ENCODE peak calls at places on chromosomes 2 and 18, in seven cellular contexts. T, U, P, J, W, R and B are unnamed samples.

GRCh38 chr2:20179179-20179754 is 45.7 kb downstream of the SDC1 start:
- DNase-seq in T (no peak), U (no peak), P (no peak), J (no peak), W (no peak), R (no peak), B (no peak)

GRCh38 chr2:159290289-159290907 is 3.9 kb upstream of the WDSUB1 start:
- DNase-seq in T (peak; percentile 51), U (peak; percentile 94), P (no peak), J (peak; percentile 63), W (no peak), R (peak; percentile 19), B (peak; percentile 72)

GRCh38 chr2:66803651-66804050 is 368.7 kb downstream of the MEIS1 start:
- DNase-seq in T (no peak), U (peak; percentile 86), P (no peak), J (no peak), W (no peak), R (no peak), B (peak; percentile 36)

GRCh38 chr2:157476915-157477709 is 33.2 kb upstream of the CYTIP start:
- DNase-seq in T (no peak), U (peak; percentile 8), P (no peak), J (no peak), W (no peak), R (no peak), B (no peak)

GRCh38 chr2:64024259-64024949 is 5.2 kb upstream of the VPS54 start:
- DNase-seq in T (no peak), U (no peak), P (no peak), J (peak; percentile 19), W (no peak), R (no peak), B (no peak)

GRCh38 chr2:11077411-11077810 is 77.9 kb upstream of the SLC66A3 start:
- DNase-seq in T (no peak), U (no peak), P (no peak), J (no peak), W (no peak), R (no peak), B (no peak)

GRCh38 chr18:52288403-52289004 is 51.5 kb upstream of the DCC start:
- DNase-seq in T (no peak), U (no peak), P (no peak), J (peak; percentile 53), W (no peak), R (no peak), B (no peak)

GRCh38 chr2:46183426-46183825 is 113.8 kb upstream of the EPAS1 start:
- DNase-seq in T (no peak), U (no peak), P (no peak), J (no peak), W (no peak), R (no peak), B (no peak)

GRCh38 chr2:9089831-9090230 is 86.3 kb upstream of the MBOAT2 start:
- DNase-seq in T (no peak), U (no peak), P (no peak), J (no peak), W (no peak), R (no peak), B (no peak)

GRCh38 chr2:205680067-205680466 is 2.2 kb upstream of the NRP2 start:
- DNase-seq in T (peak; percentile 16), U (peak; percentile 92), P (peak; percentile 51), J (peak; percentile 87), W (no peak), R (peak; percentile 30), B (peak; percentile 78)
- H3K27ac ChIP-seq in T (no peak overlapping the region), U (no peak overlapping the region), P (peak overlapping the region; percentile 98), J (peak overlapping the region; percentile 79), W (no peak overlapping the region), R (no peak overlapping the region), B (no peak overlapping the region)

GRCh38 chr2:98936133-98936916 is at the start of gene CRACDL:
- DNase-seq in T (no peak), U (no peak), P (no peak), J (peak; percentile 59), W (no peak), R (no peak), B (no peak)
- H3K4me3 ChIP-seq in T (peak within 1 kb of the TSS; percentile 30), U (no peak within 1 kb of the TSS), P (peak within 1 kb of the TSS; percentile 13), J (peak within 1 kb of the TSS; percentile 33), W (peak within 1 kb of the TSS; percentile 65), R (no peak within 1 kb of the TSS), B (peak within 1 kb of the TSS; percentile 17)

GRCh38 chr2:101971836-101972235 is 19.9 kb upstream of the IL1R2 start:
- DNase-seq in T (no peak), U (no peak), P (no peak), J (no peak), W (no peak), R (no peak), B (no peak)

GRCh38 chr2:101969723-101970122 is 22.0 kb upstream of the IL1R2 start:
- DNase-seq in T (no peak), U (no peak), P (no peak), J (no peak), W (no peak), R (no peak), B (no peak)

GRCh38 chr2:101967826-101968498 is 23.8 kb upstream of the IL1R2 start:
- DNase-seq in T (no peak), U (no peak), P (peak; percentile 39), J (no peak), W (no peak), R (no peak), B (no peak)

GRCh38 chr2:101972621-101973434 is 18.9 kb upstream of the IL1R2 start:
- DNase-seq in T (no peak), U (peak; percentile 76), P (no peak), J (no peak), W (peak; percentile 34), R (no peak), B (peak; percentile 33)

DNA sequence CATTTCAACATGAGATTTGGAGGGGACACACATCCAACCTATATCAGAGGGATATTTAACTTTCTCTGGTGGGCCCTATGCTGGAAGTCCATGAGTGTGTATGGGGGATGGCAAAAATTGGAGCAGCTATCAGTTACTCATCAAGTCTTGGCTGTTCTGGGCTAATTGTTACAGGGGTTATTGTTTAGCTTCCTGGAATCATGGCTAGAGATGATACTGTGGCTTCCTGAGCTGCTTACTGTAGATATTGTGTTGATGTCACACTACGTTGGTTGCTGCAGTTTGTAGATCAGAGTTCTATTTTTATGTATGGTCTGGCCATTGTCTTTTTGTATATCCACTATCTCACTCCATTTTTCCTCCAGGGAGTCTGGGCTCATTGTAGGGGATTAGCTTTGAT is 20.9 kb upstream of the IL1R2 start:
- DNase-seq in T (no peak), U (no peak), P (no peak), J (no peak), W (no peak), R (no peak), B (no peak)
- H3K9me3 ChIP-seq in T (no peaks in the 10 kb centered on the region), U (peaks cover 2% of the 10 kb centered on the region), P (no peaks in the 10 kb centered on the region), J (no peaks in the 10 kb centered on the region), W (no peaks in the 10 kb centered on the region), R (no peaks in the 10 kb centered on the region), B (peaks cover 7% of the 10 kb centered on the region)

GRCh38 chr2:177689623-177690022 is 297.1 kb downstream of the AGPS start:
- DNase-seq in T (no peak), U (no peak), P (no peak), J (no peak), W (no peak), R (no peak), B (no peak)
- H3K27ac ChIP-seq in T (no peak overlapping the region), U (no peak overlapping the region), P (no peak overlapping the region), J (no peak overlapping the region), W (no peak overlapping the region), R (no peak overlapping the region), B (no peak overlapping the region)

GRCh38 chr2:142714600-142714999 is 162.9 kb upstream of the KYNU start:
- DNase-seq in T (no peak), U (no peak), P (no peak), J (no peak), W (no peak), R (no peak), B (no peak)
- H3K4me3 ChIP-seq in T (no peak overlapping the region), U (no peak overlapping the region), P (no peak overlapping the region), J (no peak overlapping the region), W (no peak overlapping the region), R (no peak overlapping the region), B (no peak overlapping the region)

GRCh38 chr2:228705331-228705730 is 523.8 kb upstream of the SPHKAP start:
- DNase-seq in T (no peak), U (no peak), P (no peak), J (no peak), W (no peak), R (no peak), B (no peak)

GRCh38 chr2:228707846-228708245 is 526.4 kb upstream of the SPHKAP start:
- DNase-seq in T (no peak), U (no peak), P (no peak), J (no peak), W (no peak), R (no peak), B (no peak)

DNA sequence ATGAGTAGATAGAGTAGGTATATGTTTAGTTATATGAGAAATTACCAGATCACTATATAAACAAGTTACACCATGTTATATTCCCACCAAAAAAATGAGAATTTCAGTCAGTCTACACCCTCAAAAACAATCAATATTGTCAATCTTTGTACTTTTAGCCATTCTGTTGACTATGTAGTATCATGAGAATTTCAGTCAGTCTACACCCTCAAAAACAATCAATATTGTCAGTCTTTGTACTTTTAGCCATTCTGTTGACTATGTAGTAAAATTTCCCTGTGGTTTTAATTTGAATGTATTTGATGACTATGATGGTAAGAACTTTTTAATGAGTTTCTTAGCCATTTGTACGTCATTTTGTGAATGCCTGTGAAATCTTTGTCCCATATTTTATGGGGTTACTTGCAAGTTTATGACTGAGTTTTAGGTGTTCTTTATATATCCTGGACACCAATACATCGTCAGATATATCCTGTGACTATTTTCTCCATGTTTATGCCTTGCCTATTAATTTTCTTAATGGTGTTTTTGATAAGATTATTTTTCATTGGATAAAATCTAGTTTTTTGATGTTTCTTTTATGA is 528.4 kb upstream of the SPHKAP start:
- DNase-seq in T (no peak), U (no peak), P (no peak), J (no peak), W (no peak), R (no peak), B (no peak)
- H3K9me3 ChIP-seq in T (no peaks in the 10 kb centered on the region), U (no peaks in the 10 kb centered on the region), P (no peaks in the 10 kb centered on the region), J (no peaks in the 10 kb centered on the region), W (no peaks in the 10 kb centered on the region), R (no peaks in the 10 kb centered on the region), B (no peaks in the 10 kb centered on the region)

DNA sequence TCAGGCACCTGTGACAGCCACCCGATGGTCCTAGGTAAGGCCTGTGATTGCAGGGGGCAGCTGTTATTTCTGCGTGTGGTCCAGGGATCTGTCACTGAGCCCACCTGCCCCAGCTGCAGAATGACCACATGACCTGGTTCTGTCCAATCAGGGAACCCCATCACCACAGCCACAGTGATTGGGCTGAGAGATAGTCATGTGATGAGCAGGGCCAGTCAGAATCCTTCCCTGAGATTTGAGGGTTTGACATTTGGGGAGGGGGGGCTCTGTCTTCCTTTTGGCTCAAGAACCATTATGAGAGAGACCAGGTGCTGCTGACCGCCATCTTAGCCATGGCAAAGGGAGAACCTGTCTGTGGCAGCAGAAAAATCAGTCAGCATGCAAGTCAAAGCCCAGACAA is 147.2 kb downstream of the SMAD7 start:
- DNase-seq in T (no peak), U (no peak), P (no peak), J (no peak), W (no peak), R (no peak), B (no peak)
- H3K27ac ChIP-seq in T (no peak overlapping the region), U (no peak overlapping the region), P (no peak overlapping the region), J (peak overlapping the region; percentile 89), W (peak overlapping the region; percentile 71), R (no peak overlapping the region), B (no peak overlapping the region)

GRCh38 chr2:146934921-146935320 is 909.9 kb upstream of the ACVR2A start:
- DNase-seq in T (no peak), U (no peak), P (no peak), J (no peak), W (no peak), R (no peak), B (no peak)

GRCh38 chr2:146944601-146945000 is 900.2 kb upstream of the ACVR2A start:
- DNase-seq in T (no peak), U (no peak), P (no peak), J (no peak), W (no peak), R (no peak), B (no peak)

GRCh38 chr2:146940016-146940685 is 904.7 kb upstream of the ACVR2A start:
- DNase-seq in T (no peak), U (no peak), P (no peak), J (no peak), W (no peak), R (no peak), B (no peak)
- H3K4me3 ChIP-seq in T (no peak overlapping the region), U (no peak overlapping the region), P (no peak overlapping the region), J (no peak overlapping the region), W (no peak overlapping the region), R (no peak overlapping the region), B (no peak overlapping the region)